ENCODE peak calls at places on chromosomes 4 and X, in six cellular contexts. One of them, this sample, is unnamed.

GRCh38 chr4:176534566-176534965 is 214.8 kb downstream of the SPCS3 start:
- DNase-seq in nephron progenitor cell: no peak
- DNase-seq in NCI-H2029: no peak
- DNase-seq in foreskin fibroblast: peak; percentile 93
- DNase-seq in activated CD8-positive, alpha-beta memory T cell treated with anti-CD3 and anti-CD28 coated beads for 4 hours: no peak
- DNase-seq in astrocyte of the cerebellum: peak; percentile 78
- DNase-seq in this sample: peak; percentile 39

GRCh38 chr4:14528921-14529320 is 473.4 kb upstream of the CPEB2 start:
- DNase-seq in astrocyte of the cerebellum: no peak
- DNase-seq in nephron progenitor cell: no peak
- DNase-seq in activated CD8-positive, alpha-beta memory T cell treated with anti-CD3 and anti-CD28 coated beads for 4 hours: no peak
- DNase-seq in foreskin fibroblast: no peak
- DNase-seq in NCI-H2029: no peak
- DNase-seq in this sample: no peak

GRCh38 chr4:145299380-145300076 is 119.1 kb upstream of the OTUD4 start:
- DNase-seq in activated CD8-positive, alpha-beta memory T cell treated with anti-CD3 and anti-CD28 coated beads for 4 hours: peak; percentile 29
- DNase-seq in NCI-H2029: no peak
- DNase-seq in astrocyte of the cerebellum: no peak
- DNase-seq in foreskin fibroblast: peak; percentile 92
- DNase-seq in nephron progenitor cell: no peak
- DNase-seq in this sample: peak; percentile 67

GRCh38 chr4:71553605-71554004 is 214.8 kb downstream of the SLC4A4 start:
- DNase-seq in activated CD8-positive, alpha-beta memory T cell treated with anti-CD3 and anti-CD28 coated beads for 4 hours: no peak
- DNase-seq in nephron progenitor cell: no peak
- DNase-seq in astrocyte of the cerebellum: peak; percentile 22
- DNase-seq in foreskin fibroblast: peak; percentile 3
- DNase-seq in NCI-H2029: no peak
- DNase-seq in this sample: no peak

GRCh38 chr4:1882850-1883271 is 11.7 kb downstream of the NSD2 start:
- DNase-seq in NCI-H2029: no peak
- DNase-seq in nephron progenitor cell: no peak
- DNase-seq in astrocyte of the cerebellum: no peak
- DNase-seq in foreskin fibroblast: no peak
- DNase-seq in activated CD8-positive, alpha-beta memory T cell treated with anti-CD3 and anti-CD28 coated beads for 4 hours: no peak
- DNase-seq in this sample: no peak

GRCh38 chr4:155371432-155372043 is 5.2 kb downstream of the MAP9 start:
- DNase-seq in nephron progenitor cell: no peak
- DNase-seq in activated CD8-positive, alpha-beta memory T cell treated with anti-CD3 and anti-CD28 coated beads for 4 hours: no peak
- DNase-seq in NCI-H2029: no peak
- DNase-seq in astrocyte of the cerebellum: peak; percentile 2
- DNase-seq in foreskin fibroblast: peak; percentile 32
- DNase-seq in this sample: no peak

GRCh38 chr4:73315091-73315490 is 56.5 kb upstream of the ANKRD17 start:
- DNase-seq in nephron progenitor cell: no peak
- DNase-seq in astrocyte of the cerebellum: no peak
- DNase-seq in activated CD8-positive, alpha-beta memory T cell treated with anti-CD3 and anti-CD28 coated beads for 4 hours: no peak
- DNase-seq in NCI-H2029: no peak
- DNase-seq in foreskin fibroblast: peak; percentile 92
- DNase-seq in this sample: peak; percentile 66

GRCh38 chr4:90456891-90457290 is 329.7 kb downstream of the CCSER1 start:
- DNase-seq in activated CD8-positive, alpha-beta memory T cell treated with anti-CD3 and anti-CD28 coated beads for 4 hours: no peak
- DNase-seq in nephron progenitor cell: no peak
- DNase-seq in foreskin fibroblast: no peak
- DNase-seq in astrocyte of the cerebellum: no peak
- DNase-seq in NCI-H2029: no peak
- DNase-seq in this sample: no peak

GRCh38 chrX:7077910-7078245 is 69.6 kb upstream of the STS start:
- DNase-seq in foreskin fibroblast: no peak
- DNase-seq in astrocyte of the cerebellum: no peak
- DNase-seq in nephron progenitor cell: no peak
- DNase-seq in NCI-H2029: no peak
- DNase-seq in activated CD8-positive, alpha-beta memory T cell treated with anti-CD3 and anti-CD28 coated beads for 4 hours: no peak
- DNase-seq in this sample: no peak

GRCh38 chrX:46325312-46325877 is 219.8 kb downstream of the ZNF674 start:
- DNase-seq in activated CD8-positive, alpha-beta memory T cell treated with anti-CD3 and anti-CD28 coated beads for 4 hours: peak; percentile 14
- DNase-seq in NCI-H2029: no peak
- DNase-seq in foreskin fibroblast: peak; percentile 67
- DNase-seq in nephron progenitor cell: peak; percentile 11
- DNase-seq in astrocyte of the cerebellum: peak; percentile 44
- DNase-seq in this sample: no peak

GRCh38 chr4:169774466-169775445 is 17.0 kb upstream of the HPF1 start:
- DNase-seq in astrocyte of the cerebellum: no peak
- DNase-seq in foreskin fibroblast: peak; percentile 14
- DNase-seq in activated CD8-positive, alpha-beta memory T cell treated with anti-CD3 and anti-CD28 coated beads for 4 hours: peak; percentile 10
- DNase-seq in NCI-H2029: no peak
- DNase-seq in nephron progenitor cell: peak; percentile 33
- DNase-seq in this sample: no peak

GRCh38 chr4:150010525-150011126 is 67.6 kb upstream of the DCLK2 start:
- DNase-seq in activated CD8-positive, alpha-beta memory T cell treated with anti-CD3 and anti-CD28 coated beads for 4 hours: no peak
- DNase-seq in NCI-H2029: peak; percentile 22
- DNase-seq in astrocyte of the cerebellum: peak; percentile 68
- DNase-seq in foreskin fibroblast: peak; percentile 74
- DNase-seq in nephron progenitor cell: peak; percentile 9
- DNase-seq in this sample: peak; percentile 69

GRCh38 chr4:38867478-38868054 is at the start of gene FAM114A1:
- DNase-seq in activated CD8-positive, alpha-beta memory T cell treated with anti-CD3 and anti-CD28 coated beads for 4 hours: no peak
- DNase-seq in foreskin fibroblast: peak; percentile 95
- DNase-seq in astrocyte of the cerebellum: peak; percentile 26
- DNase-seq in NCI-H2029: peak; percentile 59
- DNase-seq in nephron progenitor cell: peak; percentile 79
- DNase-seq in this sample: no peak

GRCh38 chr4:55269970-55270369 is 76.1 kb upstream of the SRD5A3 start:
- DNase-seq in astrocyte of the cerebellum: no peak
- DNase-seq in activated CD8-positive, alpha-beta memory T cell treated with anti-CD3 and anti-CD28 coated beads for 4 hours: no peak
- DNase-seq in nephron progenitor cell: no peak
- DNase-seq in foreskin fibroblast: no peak
- DNase-seq in NCI-H2029: no peak
- DNase-seq in this sample: no peak

GRCh38 chr4:133154725-133155124 is 5.6 kb downstream of the PCDH10 start:
- DNase-seq in foreskin fibroblast: peak; percentile 62
- DNase-seq in nephron progenitor cell: peak; percentile 22
- DNase-seq in astrocyte of the cerebellum: no peak
- DNase-seq in activated CD8-positive, alpha-beta memory T cell treated with anti-CD3 and anti-CD28 coated beads for 4 hours: no peak
- DNase-seq in NCI-H2029: no peak
- DNase-seq in this sample: no peak

GRCh38 chr4:94635172-94635571 is 122.6 kb upstream of the BMPR1B start:
- DNase-seq in astrocyte of the cerebellum: no peak
- DNase-seq in activated CD8-positive, alpha-beta memory T cell treated with anti-CD3 and anti-CD28 coated beads for 4 hours: no peak
- DNase-seq in NCI-H2029: no peak
- DNase-seq in nephron progenitor cell: no peak
- DNase-seq in foreskin fibroblast: peak; percentile 67
- DNase-seq in this sample: no peak

GRCh38 chr4:84582988-84583870 is at the start of gene CDS1:
- DNase-seq in NCI-H2029: peak; percentile 79
- DNase-seq in activated CD8-positive, alpha-beta memory T cell treated with anti-CD3 and anti-CD28 coated beads for 4 hours: no peak
- DNase-seq in astrocyte of the cerebellum: no peak
- DNase-seq in nephron progenitor cell: peak; percentile 54
- DNase-seq in foreskin fibroblast: peak; percentile 32
- DNase-seq in this sample: no peak

GRCh38 chrX:122269243-122269781 is 914.8 kb upstream of the GRIA3 start:
- DNase-seq in activated CD8-positive, alpha-beta memory T cell treated with anti-CD3 and anti-CD28 coated beads for 4 hours: no peak
- DNase-seq in foreskin fibroblast: peak; percentile 1
- DNase-seq in NCI-H2029: no peak
- DNase-seq in nephron progenitor cell: no peak
- DNase-seq in astrocyte of the cerebellum: no peak
- DNase-seq in this sample: no peak

GRCh38 chrX:71291381-71291780 is 7.9 kb downstream of the NONO start:
- DNase-seq in foreskin fibroblast: peak; percentile 13
- DNase-seq in nephron progenitor cell: no peak
- DNase-seq in NCI-H2029: no peak
- DNase-seq in astrocyte of the cerebellum: no peak
- DNase-seq in activated CD8-positive, alpha-beta memory T cell treated with anti-CD3 and anti-CD28 coated beads for 4 hours: no peak
- DNase-seq in this sample: no peak

GRCh38 chr4:66123195-66123594 is 452.9 kb upstream of the EPHA5 start:
- DNase-seq in NCI-H2029: no peak
- DNase-seq in nephron progenitor cell: no peak
- DNase-seq in activated CD8-positive, alpha-beta memory T cell treated with anti-CD3 and anti-CD28 coated beads for 4 hours: no peak
- DNase-seq in foreskin fibroblast: no peak
- DNase-seq in astrocyte of the cerebellum: no peak
- DNase-seq in this sample: no peak

GRCh38 chr4:48772568-48772967 is 7.5 kb downstream of the FRYL start:
- DNase-seq in nephron progenitor cell: no peak
- DNase-seq in NCI-H2029: no peak
- DNase-seq in foreskin fibroblast: no peak
- DNase-seq in astrocyte of the cerebellum: no peak
- DNase-seq in activated CD8-positive, alpha-beta memory T cell treated with anti-CD3 and anti-CD28 coated beads for 4 hours: no peak
- DNase-seq in this sample: no peak

GRCh38 chrX:145673851-145674250 is 143.8 kb upstream of the SLITRK2 start:
- DNase-seq in astrocyte of the cerebellum: no peak
- DNase-seq in NCI-H2029: no peak
- DNase-seq in foreskin fibroblast: no peak
- DNase-seq in nephron progenitor cell: no peak
- DNase-seq in activated CD8-positive, alpha-beta memory T cell treated with anti-CD3 and anti-CD28 coated beads for 4 hours: no peak
- DNase-seq in this sample: no peak

GRCh38 chrX:14936561-14936960 is 63.3 kb downstream of the MOSPD2 start:
- DNase-seq in activated CD8-positive, alpha-beta memory T cell treated with anti-CD3 and anti-CD28 coated beads for 4 hours: no peak
- DNase-seq in astrocyte of the cerebellum: peak; percentile 23
- DNase-seq in nephron progenitor cell: no peak
- DNase-seq in NCI-H2029: no peak
- DNase-seq in foreskin fibroblast: peak; percentile 72
- DNase-seq in this sample: peak; percentile 37

GRCh38 chr4:8737601-8738279 is 133.9 kb downstream of the HMX1 start:
- DNase-seq in NCI-H2029: no peak
- DNase-seq in foreskin fibroblast: no peak
- DNase-seq in activated CD8-positive, alpha-beta memory T cell treated with anti-CD3 and anti-CD28 coated beads for 4 hours: no peak
- DNase-seq in astrocyte of the cerebellum: no peak
- DNase-seq in nephron progenitor cell: no peak
- DNase-seq in this sample: no peak

GRCh38 chr4:80307183-80307735 is 28.3 kb upstream of the CFAP299 start:
- DNase-seq in astrocyte of the cerebellum: no peak
- DNase-seq in foreskin fibroblast: peak; percentile 53
- DNase-seq in nephron progenitor cell: no peak
- DNase-seq in activated CD8-positive, alpha-beta memory T cell treated with anti-CD3 and anti-CD28 coated beads for 4 hours: no peak
- DNase-seq in NCI-H2029: peak; percentile 28
- DNase-seq in this sample: no peak